ENCODE peak calls at places on chromosomes 2 and 18, in eight cellular contexts. E, C, K, T, W, S, I and U are unnamed samples.

GRCh38 chr2:172484253-172484652 is 56.9 kb downstream of the ITGA6 start:
- DNase-seq in T (peak; percentile 25), E (no peak), I (no peak), S (no peak), W (no peak), C (peak; percentile 37), K (peak; percentile 53), U (no peak)

GRCh38 chr2:230842473-230842872 is 22.3 kb upstream of the ITM2C start:
- DNase-seq in I (no peak), C (no peak), T (no peak), K (no peak), S (no peak), W (no peak), E (no peak), U (no peak)

GRCh38 chr2:168992026-168992425 is 39.1 kb downstream of the ABCB11 start:
- DNase-seq in S (no peak), C (no peak), W (no peak), T (no peak), I (no peak), K (no peak), E (no peak), U (no peak)

GRCh38 chr2:1739961-1740713 is 4.2 kb downstream of the PXDN start:
- DNase-seq in W (no peak), K (no peak), S (no peak), I (no peak), T (no peak), E (no peak), C (peak; percentile 9), U (no peak)

GRCh38 chr2:106020032-106020431 is 174.1 kb downstream of the UXS1 start:
- DNase-seq in E (no peak), T (no peak), C (peak; percentile 48), I (no peak), W (no peak), S (no peak), K (peak; percentile 31), U (no peak)

GRCh38 chr18:53152478-53152877 is 812.5 kb downstream of the DCC start:
- DNase-seq in C (no peak), I (no peak), S (no peak), T (peak; percentile 9), E (no peak), W (no peak), K (no peak), U (peak; percentile 1)

GRCh38 chr2:105252271-105252670 is 10.7 kb downstream of the GPR45 start:
- DNase-seq in C (peak; percentile 80), S (no peak), T (no peak), I (no peak), W (no peak), K (no peak), E (no peak), U (no peak)

GRCh38 chr2:61210332-61210981 is 48.5 kb downstream of the C2orf74 start:
- DNase-seq in K (peak; percentile 85), W (no peak), I (no peak), S (no peak), E (no peak), T (no peak), C (no peak), U (peak; percentile 45)

GRCh38 chr2:128304715-128305554 is 13.7 kb downstream of the HS6ST1 start:
- DNase-seq in W (no peak), I (no peak), E (peak; percentile 66), S (no peak), T (peak; percentile 85), C (peak; percentile 96), K (peak; percentile 99), U (no peak)

GRCh38 chr2:234335676-234336228 is 161.1 kb downstream of the ARL4C start:
- DNase-seq in S (peak; percentile 51), E (peak; percentile 52), I (peak; percentile 53), K (peak; percentile 81), T (peak; percentile 72), W (peak; percentile 57), C (peak; percentile 84), U (peak; percentile 12)

GRCh38 chr2:238425979-238426567 is 654 bp upstream of the ASB1 start:
- DNase-seq in T (peak; percentile 32), W (no peak), K (peak; percentile 71), S (no peak), C (peak; percentile 88), E (no peak), I (no peak), U (no peak)

GRCh38 chr2:104254017-104254416 is 599.9 kb upstream of the POU3F3 start:
- DNase-seq in E (no peak), I (no peak), S (no peak), W (no peak), K (no peak), C (no peak), T (no peak), U (no peak)

GRCh38 chr18:79241755-79242154 is 154.0 kb upstream of the NFATC1 start:
- DNase-seq in K (no peak), C (no peak), W (no peak), E (no peak), S (no peak), T (peak; percentile 15), I (no peak), U (no peak)

GRCh38 chr2:62705859-62706720 is 577 bp downstream of the EHBP1 start:
- DNase-seq in K (peak; percentile 56), S (peak; percentile 22), W (peak; percentile 56), T (peak; percentile 58), E (peak; percentile 76), C (peak; percentile 68), I (peak; percentile 71), U (peak; percentile 63)

GRCh38 chr18:54255141-54255540 is 14.2 kb upstream of the POLI start:
- DNase-seq in W (no peak), S (no peak), C (no peak), T (no peak), I (no peak), K (no peak), E (no peak), U (no peak)

GRCh38 chr2:188678921-188679320 is 295.3 kb upstream of the COL3A1 start:
- DNase-seq in E (no peak), C (no peak), K (peak; percentile 94), I (no peak), T (no peak), W (no peak), S (no peak), U (no peak)

GRCh38 chr2:109637749-109638570 is 23.8 kb downstream of the SOWAHC start:
- DNase-seq in I (no peak), W (no peak), E (no peak), S (no peak), K (peak; percentile 13), C (no peak), T (no peak), U (no peak)

GRCh38 chr2:113282747-113283533 is 4.2 kb upstream of the PAX8 start:
- DNase-seq in I (peak; percentile 64), S (no peak), K (no peak), C (peak; percentile 81), E (peak; percentile 69), W (no peak), T (no peak), U (no peak)

GRCh38 chr18:44458777-44459176 is 221.9 kb upstream of the SETBP1 start:
- DNase-seq in W (no peak), T (no peak), E (no peak), K (peak; percentile 65), C (peak; percentile 83), I (no peak), S (no peak), U (no peak)

GRCh38 chr18:6752200-6752873 is 22.8 kb downstream of the ARHGAP28 start:
- DNase-seq in K (peak; percentile 39), I (no peak), C (peak; percentile 87), T (peak; percentile 37), E (no peak), S (no peak), W (no peak), U (no peak)

GRCh38 chr2:190318514-190318913 is 1.1 kb downstream of the HIBCH start:
- DNase-seq in C (no peak), E (no peak), S (no peak), K (no peak), I (no peak), T (no peak), W (no peak), U (no peak)

GRCh38 chr2:119837759-119838158 is 78.0 kb downstream of the PTPN4 start:
- DNase-seq in C (no peak), W (no peak), S (no peak), I (no peak), E (no peak), K (no peak), T (no peak), U (no peak)

GRCh38 chr2:1060987-1061386 is 110.3 kb downstream of the SNTG2 start:
- DNase-seq in T (no peak), I (no peak), W (no peak), E (no peak), K (no peak), S (no peak), C (no peak), U (no peak)

GRCh38 chr2:211114826-211115450 is 558.5 kb downstream of the CPS1 start:
- DNase-seq in W (no peak), C (peak; percentile 47), I (no peak), E (no peak), S (no peak), T (no peak), K (peak; percentile 72), U (no peak)

GRCh38 chr2:231372326-231372725 is 23.2 kb upstream of the B3GNT7 start:
- DNase-seq in W (no peak), S (no peak), I (no peak), C (no peak), K (no peak), T (no peak), E (no peak), U (no peak)

GRCh38 chr2:70190086-70190412 is 770 bp downstream of the C2orf42 start:
- DNase-seq in S (peak; percentile 33), K (no peak), C (no peak), I (peak; percentile 55), E (no peak), W (peak; percentile 66), T (peak; percentile 32), U (peak; percentile 68)

GRCh38 chr18:63592506-63592905 is 5.4 kb downstream of the SERPINB13 start:
- DNase-seq in S (no peak), C (no peak), I (no peak), T (no peak), K (no peak), E (no peak), W (no peak), U (no peak)

GRCh38 chr2:99354060-99354459 is 16.9 kb downstream of the EIF5B start:
- DNase-seq in C (peak; percentile 12), T (no peak), S (no peak), I (no peak), W (no peak), E (no peak), K (peak; percentile 31), U (no peak)

GRCh38 chr2:9258501-9258900 is 51.9 kb downstream of the ASAP2 start:
- DNase-seq in C (no peak), T (no peak), I (no peak), W (no peak), S (no peak), E (no peak), K (no peak), U (no peak)

GRCh38 chr18:36771246-36771645 is 57.6 kb downstream of the TPGS2 start:
- DNase-seq in K (no peak), C (no peak), I (no peak), E (no peak), W (no peak), S (no peak), T (no peak), U (no peak)

GRCh38 chr2:212154392-212154791 is 384.2 kb downstream of the ERBB4 start:
- DNase-seq in T (peak; percentile 13), I (no peak), K (no peak), C (no peak), E (no peak), W (no peak), S (no peak), U (no peak)

GRCh38 chr18:5895886-5896740 is 791 bp upstream of the TMEM200C start:
- DNase-seq in I (no peak), E (no peak), K (no peak), W (no peak), S (no peak), C (peak; percentile 75), T (peak; percentile 81), U (no peak)

GRCh38 chr2:175207741-175208438 is 26.4 kb upstream of the ATP5MC3 start:
- DNase-seq in T (no peak), S (no peak), I (no peak), K (peak; percentile 10), C (peak; percentile 23), W (no peak), E (peak; percentile 13), U (no peak)